ENCODE peak calls at places on chromosomes 2 and 18, in seven cellular contexts. P is heart right ventricle; L is activated T-cell treated with anti-CD3 and anti-CD28 coated beads, Interleukin-2, amount 50 U/mL, for 72 hours; X is mucosa of descending colon; S is mucosa of gallbladder; J is fibroblast of the conjunctiva; I is fibroblast of lung. E is an unnamed sample.

GRCh38 chr18:56748698-56749268 is 97.6 kb downstream of the WDR7 start:
- DNase-seq in P (no peak), L (no peak), X (peak), S (no peak), J (peak), I (peak), E (peak)

GRCh38 chr2:168086805-168087204 is 160.6 kb downstream of the STK39 start:
- DNase-seq in P (no peak), L (no peak), X (no peak), S (no peak), J (no peak), I (no peak), E (no peak)

GRCh38 chr2:33216508-33217182 is 259.8 kb upstream of the RASGRP3 start:
- DNase-seq in P (peak), L (no peak), X (no peak), S (peak), J (no peak), I (peak), E (no peak)

GRCh38 chr2:8265827-8266226 is 416.0 kb upstream of the ID2 start:
- DNase-seq in P (no peak), L (no peak), X (no peak), S (no peak), J (no peak), I (no peak), E (no peak)

GRCh38 chr18:58586886-58587285 is 42.0 kb downstream of the ALPK2 start:
- DNase-seq in P (no peak), L (no peak), X (no peak), S (no peak), J (no peak), I (no peak), E (no peak)

GRCh38 chr2:172086349-172087190 is 1.3 kb downstream of the DLX1 start:
- DNase-seq in P (no peak), L (peak), X (peak), S (no peak), J (no peak), I (no peak), E (peak)

GRCh38 chr2:178761759-178762371 is 45.4 kb downstream of the TTN start:
- DNase-seq in P (no peak), L (peak), X (peak), S (no peak), J (peak), I (peak), E (peak)

GRCh38 chr2:12738112-12738485 is 21.4 kb downstream of the TRIB2 start:
- DNase-seq in P (no peak), L (no peak), X (no peak), S (no peak), J (peak), I (peak), E (no peak)

GRCh38 chr2:96954490-96954846 is 31.9 kb downstream of the FAM178B start:
- DNase-seq in P (no peak), L (peak), X (peak), S (no peak), J (no peak), I (peak), E (no peak)

GRCh38 chr18:70288851-70289328 is at the start of gene SOCS6:
- DNase-seq in P (peak), L (peak), X (peak), S (peak), J (peak), I (peak), E (peak)

GRCh38 chr18:33603434-33603833 is 25.4 kb downstream of the ASXL3 start:
- DNase-seq in P (no peak), L (no peak), X (no peak), S (no peak), J (no peak), I (no peak), E (no peak)

GRCh38 chr2:195763866-195764265 is 106.8 kb downstream of the SLC39A10 start:
- DNase-seq in P (no peak), L (no peak), X (no peak), S (no peak), J (no peak), I (no peak), E (no peak)

GRCh38 chr2:40041983-40042382 is 262.9 kb upstream of the THUMPD2 start:
- DNase-seq in P (no peak), L (no peak), X (peak), S (no peak), J (peak), I (peak), E (no peak)

GRCh38 chr2:101516833-101517690 is 42.1 kb upstream of the RFX8 start:
- DNase-seq in P (no peak), L (peak), X (no peak), S (no peak), J (peak), I (peak), E (peak)

GRCh38 chr2:96146151-96146880 is 1.1 kb upstream of the DUSP2 start:
- DNase-seq in P (peak), L (peak), X (peak), S (peak), J (no peak), I (peak), E (peak)

E was measured in small intestine.